ENCODE peak calls at places on chromosomes 4 and X, in five cellular contexts. Y is epithelial cell of prostate, M is kidney epithelial cell, X is Calu3, O is smooth muscle cell of the brain vasculature. U is an unnamed sample.

GRCh38 chr4:55337944-55338343 is 8.1 kb upstream of the SRD5A3 start:
- DNase-seq in O (no peak), M (no peak), Y (no peak), X (no peak), U (no peak)

GRCh38 chr4:132797856-132798255 is 351.2 kb upstream of the PCDH10 start:
- DNase-seq in X (no peak), O (no peak), Y (no peak), M (no peak), U (no peak)

GRCh38 chrX:41481264-41482109 is 34.3 kb downstream of the NYX start:
- DNase-seq in X (no peak), M (no peak), O (no peak), Y (no peak), U (no peak)

GRCh38 chr4:5960197-5960880 is 57.9 kb downstream of the C4orf50 start:
- DNase-seq in Y (no peak), O (no peak), X (no peak), M (no peak), U (no peak)

GRCh38 chrX:11770320-11770719 is 12.3 kb downstream of the MSL3 start:
- DNase-seq in Y (no peak), O (no peak), M (no peak), X (peak), U (peak)

GRCh38 chrX:36909584-36909983 is 98.6 kb upstream of the FAM47C start:
- DNase-seq in Y (no peak), X (no peak), M (no peak), O (no peak), U (no peak)

GRCh38 chr4:124684301-124684700 is 28.2 kb downstream of the ANKRD50 start:
- DNase-seq in X (no peak), O (no peak), Y (no peak), M (no peak), U (no peak)

GRCh38 chr4:166324321-166324720 is 451.3 kb downstream of the TLL1 start:
- DNase-seq in Y (no peak), O (no peak), M (no peak), X (peak), U (no peak)

U was measured in pons.